ENCODE peak calls at places on chromosome 15, in eight cellular contexts. One of them, this sample, is unnamed.
A peak's percentile ranks its signal among the peaks of the same experiment; 100 is the strongest.

GRCh38 chr15:78131295-78132021 is at the start of gene CIB2:
- DNase-seq in body of pancreas: peak; percentile 80
- DNase-seq in upper lobe of left lung: peak; percentile 72
- DNase-seq in caudate nucleus: no peak
- DNase-seq in heart right ventricle: peak; percentile 81
- DNase-seq in HL-60: peak; percentile 33
- DNase-seq in A549: peak; percentile 92
- DNase-seq in heart left ventricle: peak; percentile 90
- DNase-seq in this sample: no peak

GRCh38 chr15:29039466-29040366 is 153.9 kb downstream of the APBA2 start:
- DNase-seq in A549: no peak
- DNase-seq in heart right ventricle: no peak
- DNase-seq in HL-60: no peak
- DNase-seq in heart left ventricle: no peak
- DNase-seq in caudate nucleus: no peak
- DNase-seq in body of pancreas: no peak
- DNase-seq in upper lobe of left lung: no peak
- DNase-seq in this sample: no peak

GRCh38 chr15:101446527-101447167 is 42.9 kb downstream of the PCSK6 start:
- DNase-seq in heart right ventricle: no peak
- DNase-seq in heart left ventricle: no peak
- DNase-seq in upper lobe of left lung: no peak
- DNase-seq in caudate nucleus: no peak
- DNase-seq in A549: no peak
- DNase-seq in HL-60: no peak
- DNase-seq in body of pancreas: no peak
- DNase-seq in this sample: no peak

GRCh38 chr15:84582583-84583157 is 18.1 kb upstream of the ZSCAN2 start:
- DNase-seq in body of pancreas: no peak
- DNase-seq in upper lobe of left lung: no peak
- DNase-seq in HL-60: no peak
- DNase-seq in caudate nucleus: no peak
- DNase-seq in heart left ventricle: no peak
- DNase-seq in heart right ventricle: no peak
- DNase-seq in A549: no peak
- DNase-seq in this sample: no peak

GRCh38 chr15:74801311-74801997 is 11.2 kb upstream of the LMAN1L start:
- DNase-seq in heart left ventricle: no peak
- DNase-seq in caudate nucleus: no peak
- DNase-seq in body of pancreas: no peak
- DNase-seq in upper lobe of left lung: no peak
- DNase-seq in HL-60: no peak
- DNase-seq in heart right ventricle: no peak
- DNase-seq in A549: no peak
- DNase-seq in this sample: no peak

GRCh38 chr15:66654718-66655375 is 47.2 kb upstream of the SMAD6 start:
- DNase-seq in caudate nucleus: no peak
- DNase-seq in upper lobe of left lung: peak; percentile 28
- DNase-seq in HL-60: no peak
- DNase-seq in A549: no peak
- DNase-seq in heart left ventricle: no peak
- DNase-seq in heart right ventricle: peak; percentile 56
- DNase-seq in body of pancreas: no peak
- DNase-seq in this sample: no peak

GRCh38 chr15:90801803-90802202 is 66.6 kb upstream of the FURIN start:
- DNase-seq in heart right ventricle: no peak
- DNase-seq in HL-60: no peak
- DNase-seq in A549: no peak
- DNase-seq in heart left ventricle: no peak
- DNase-seq in upper lobe of left lung: no peak
- DNase-seq in body of pancreas: no peak
- DNase-seq in caudate nucleus: no peak
- DNase-seq in this sample: no peak

GRCh38 chr15:85380217-85380859 is at the start of gene AKAP13:
- DNase-seq in HL-60: peak; percentile 98
- DNase-seq in heart right ventricle: peak; percentile 97
- DNase-seq in heart left ventricle: peak; percentile 98
- DNase-seq in A549: peak; percentile 99
- DNase-seq in upper lobe of left lung: peak; percentile 99
- DNase-seq in caudate nucleus: peak; percentile 70
- DNase-seq in body of pancreas: peak; percentile 99
- DNase-seq in this sample: peak; percentile 87

GRCh38 chr15:96332854-96333193 is 2.3 kb downstream of the NR2F2 start:
- DNase-seq in HL-60: no peak
- DNase-seq in body of pancreas: peak; percentile 59
- DNase-seq in upper lobe of left lung: no peak
- DNase-seq in caudate nucleus: no peak
- DNase-seq in A549: no peak
- DNase-seq in heart left ventricle: no peak
- DNase-seq in heart right ventricle: no peak
- DNase-seq in this sample: no peak

GRCh38 chr15:77107531-77108355 is 36.8 kb upstream of the TSPAN3 start:
- DNase-seq in heart right ventricle: peak; percentile 51
- DNase-seq in heart left ventricle: no peak
- DNase-seq in caudate nucleus: no peak
- DNase-seq in upper lobe of left lung: peak; percentile 49
- DNase-seq in HL-60: peak; percentile 50
- DNase-seq in A549: peak; percentile 60
- DNase-seq in body of pancreas: peak; percentile 68
- DNase-seq in this sample: peak; percentile 62

GRCh38 chr15:52068004-52068403 is 44.6 kb downstream of the BCL2L10 start:
- DNase-seq in caudate nucleus: no peak
- DNase-seq in heart right ventricle: no peak
- DNase-seq in HL-60: no peak
- DNase-seq in A549: no peak
- DNase-seq in upper lobe of left lung: no peak
- DNase-seq in body of pancreas: no peak
- DNase-seq in heart left ventricle: no peak
- DNase-seq in this sample: no peak

GRCh38 chr15:74399511-74400312 is 32.3 kb upstream of the CYP11A1 start:
- DNase-seq in heart right ventricle: no peak
- DNase-seq in body of pancreas: no peak
- DNase-seq in heart left ventricle: no peak
- DNase-seq in upper lobe of left lung: no peak
- DNase-seq in A549: no peak
- DNase-seq in caudate nucleus: no peak
- DNase-seq in HL-60: no peak
- DNase-seq in this sample: no peak

GRCh38 chr15:47437492-47437891 is 279.8 kb upstream of the SEMA6D start:
- DNase-seq in A549: no peak
- DNase-seq in heart left ventricle: no peak
- DNase-seq in upper lobe of left lung: no peak
- DNase-seq in body of pancreas: no peak
- DNase-seq in heart right ventricle: no peak
- DNase-seq in HL-60: no peak
- DNase-seq in caudate nucleus: no peak
- DNase-seq in this sample: no peak

GRCh38 chr15:101568304-101568703 is 78.8 kb upstream of the PCSK6 start:
- DNase-seq in HL-60: no peak
- DNase-seq in upper lobe of left lung: no peak
- DNase-seq in A549: no peak
- DNase-seq in body of pancreas: no peak
- DNase-seq in caudate nucleus: no peak
- DNase-seq in heart left ventricle: no peak
- DNase-seq in heart right ventricle: no peak
- DNase-seq in this sample: no peak

GRCh38 chr15:87537295-87537694 is 719.2 kb downstream of the NTRK3 start:
- DNase-seq in upper lobe of left lung: no peak
- DNase-seq in heart right ventricle: no peak
- DNase-seq in heart left ventricle: no peak
- DNase-seq in A549: no peak
- DNase-seq in HL-60: no peak
- DNase-seq in body of pancreas: no peak
- DNase-seq in caudate nucleus: no peak
- DNase-seq in this sample: no peak

GRCh38 chr15:62569460-62570404 is 404.6 kb upstream of the C2CD4B start:
- DNase-seq in heart left ventricle: peak; percentile 74
- DNase-seq in caudate nucleus: no peak
- DNase-seq in upper lobe of left lung: peak; percentile 41
- DNase-seq in heart right ventricle: peak; percentile 82
- DNase-seq in HL-60: peak; percentile 55
- DNase-seq in A549: peak; percentile 79
- DNase-seq in body of pancreas: peak; percentile 84
- DNase-seq in this sample: peak; percentile 51

GRCh38 chr15:90866161-90866715 is 2.1 kb upstream of the FURIN start:
- DNase-seq in caudate nucleus: no peak
- DNase-seq in body of pancreas: peak; percentile 37
- DNase-seq in HL-60: no peak
- DNase-seq in upper lobe of left lung: peak; percentile 83
- DNase-seq in A549: no peak
- DNase-seq in heart left ventricle: no peak
- DNase-seq in heart right ventricle: no peak
- DNase-seq in this sample: no peak

GRCh38 chr15:27545494-27546255 is 553.4 kb downstream of the OCA2 start:
- DNase-seq in heart right ventricle: no peak
- DNase-seq in A549: no peak
- DNase-seq in upper lobe of left lung: no peak
- DNase-seq in HL-60: no peak
- DNase-seq in caudate nucleus: no peak
- DNase-seq in body of pancreas: no peak
- DNase-seq in heart left ventricle: no peak
- DNase-seq in this sample: no peak

GRCh38 chr15:91890614-91891013 is 37.1 kb downstream of the SLCO3A1 start:
- DNase-seq in A549: peak; percentile 62
- DNase-seq in body of pancreas: no peak
- DNase-seq in heart right ventricle: no peak
- DNase-seq in heart left ventricle: no peak
- DNase-seq in upper lobe of left lung: no peak
- DNase-seq in caudate nucleus: no peak
- DNase-seq in HL-60: no peak
- DNase-seq in this sample: no peak

GRCh38 chr15:68028808-68029207 is 25.3 kb upstream of the PIAS1 start:
- DNase-seq in body of pancreas: no peak
- DNase-seq in HL-60: peak; percentile 38
- DNase-seq in upper lobe of left lung: no peak
- DNase-seq in heart right ventricle: no peak
- DNase-seq in heart left ventricle: no peak
- DNase-seq in caudate nucleus: no peak
- DNase-seq in A549: no peak
- DNase-seq in this sample: no peak
- H3K27ac ChIP-seq in body of pancreas: no peak overlapping the region
- H3K27ac ChIP-seq in HL-60: no peak overlapping the region
- H3K27ac ChIP-seq in upper lobe of left lung: no peak overlapping the region
- H3K27ac ChIP-seq in heart right ventricle: no peak overlapping the region
- H3K27ac ChIP-seq in heart left ventricle: no peak overlapping the region
- H3K27ac ChIP-seq in caudate nucleus: no peak overlapping the region
- H3K27ac ChIP-seq in A549: no peak overlapping the region
- H3K27ac ChIP-seq in this sample: no peak overlapping the region

GRCh38 chr15:22948056-22948455 is 32.1 kb downstream of the CYFIP1 start:
- DNase-seq in heart left ventricle: no peak
- DNase-seq in A549: no peak
- DNase-seq in heart right ventricle: no peak
- DNase-seq in body of pancreas: no peak
- DNase-seq in HL-60: no peak
- DNase-seq in caudate nucleus: no peak
- DNase-seq in upper lobe of left lung: no peak
- DNase-seq in this sample: no peak
- H3K27ac ChIP-seq in heart left ventricle: peak overlapping the region; percentile 52
- H3K27ac ChIP-seq in A549: no peak overlapping the region
- H3K27ac ChIP-seq in heart right ventricle: peak overlapping the region; percentile 2
- H3K27ac ChIP-seq in body of pancreas: no peak overlapping the region
- H3K27ac ChIP-seq in HL-60: no peak overlapping the region
- H3K27ac ChIP-seq in caudate nucleus: no peak overlapping the region
- H3K27ac ChIP-seq in upper lobe of left lung: no peak overlapping the region
- H3K27ac ChIP-seq in this sample: no peak overlapping the region

GRCh38 chr15:69469467-69470191 is 17.0 kb downstream of the RPLP1 start:
- DNase-seq in HL-60: no peak
- DNase-seq in upper lobe of left lung: no peak
- DNase-seq in body of pancreas: no peak
- DNase-seq in heart left ventricle: no peak
- DNase-seq in A549: no peak
- DNase-seq in heart right ventricle: no peak
- DNase-seq in caudate nucleus: no peak
- DNase-seq in this sample: no peak

GRCh38 chr15:69467636-69468035 is 15.0 kb downstream of the RPLP1 start:
- DNase-seq in upper lobe of left lung: peak; percentile 63
- DNase-seq in HL-60: no peak
- DNase-seq in body of pancreas: no peak
- DNase-seq in heart right ventricle: no peak
- DNase-seq in heart left ventricle: no peak
- DNase-seq in A549: no peak
- DNase-seq in caudate nucleus: no peak
- DNase-seq in this sample: no peak

GRCh38 chr15:69466733-69467132 is 14.1 kb downstream of the RPLP1 start:
- DNase-seq in HL-60: no peak
- DNase-seq in heart right ventricle: no peak
- DNase-seq in caudate nucleus: no peak
- DNase-seq in body of pancreas: no peak
- DNase-seq in upper lobe of left lung: no peak
- DNase-seq in heart left ventricle: no peak
- DNase-seq in A549: no peak
- DNase-seq in this sample: no peak

GRCh38 chr15:69465253-69465652 is 12.6 kb downstream of the RPLP1 start:
- DNase-seq in caudate nucleus: no peak
- DNase-seq in upper lobe of left lung: no peak
- DNase-seq in heart right ventricle: no peak
- DNase-seq in A549: no peak
- DNase-seq in heart left ventricle: no peak
- DNase-seq in HL-60: no peak
- DNase-seq in body of pancreas: no peak
- DNase-seq in this sample: no peak

GRCh38 chr15:69468241-69469121 is 15.9 kb downstream of the RPLP1 start:
- DNase-seq in caudate nucleus: no peak
- DNase-seq in HL-60: peak; percentile 89
- DNase-seq in upper lobe of left lung: peak; percentile 88
- DNase-seq in A549: no peak
- DNase-seq in body of pancreas: peak; percentile 53
- DNase-seq in heart left ventricle: no peak
- DNase-seq in heart right ventricle: no peak
- DNase-seq in this sample: no peak
- H3K27ac ChIP-seq in caudate nucleus: no peak overlapping the region
- H3K27ac ChIP-seq in HL-60: peak overlapping the region; percentile 13
- H3K27ac ChIP-seq in upper lobe of left lung: peak overlapping the region; percentile 75
- H3K27ac ChIP-seq in A549: no peak overlapping the region
- H3K27ac ChIP-seq in body of pancreas: no peak overlapping the region
- H3K27ac ChIP-seq in heart left ventricle: no peak overlapping the region
- H3K27ac ChIP-seq in heart right ventricle: no peak overlapping the region
- H3K27ac ChIP-seq in this sample: peak overlapping the region; percentile 19

DNA sequence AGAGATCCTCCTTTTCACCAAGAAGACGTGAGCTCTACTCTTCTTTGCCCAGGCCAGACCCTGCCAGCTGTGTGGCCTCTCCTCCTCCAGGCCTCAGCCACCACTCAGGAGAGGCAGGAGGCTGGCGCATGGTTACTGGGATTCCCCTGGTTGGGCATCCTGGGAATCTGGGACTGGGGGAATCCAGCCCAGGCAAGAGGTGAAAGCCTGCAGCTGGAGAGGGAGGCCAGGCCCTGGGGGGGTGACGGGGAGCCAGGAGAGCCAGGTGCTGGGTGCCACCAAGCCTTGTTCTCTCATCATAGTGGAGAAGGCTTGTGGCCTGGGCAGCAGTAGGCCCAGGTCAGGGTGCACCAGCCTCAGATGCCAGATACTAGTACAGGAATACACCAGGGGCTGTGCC is 6.2 kb downstream of the CCDC9B start:
- DNase-seq in heart right ventricle: no peak
- DNase-seq in body of pancreas: no peak
- DNase-seq in caudate nucleus: no peak
- DNase-seq in HL-60: no peak
- DNase-seq in heart left ventricle: peak; percentile 64
- DNase-seq in upper lobe of left lung: no peak
- DNase-seq in A549: no peak
- DNase-seq in this sample: no peak
- H3K27ac ChIP-seq in heart right ventricle: peak overlapping the region; percentile 99
- H3K27ac ChIP-seq in body of pancreas: no peak overlapping the region
- H3K27ac ChIP-seq in caudate nucleus: peak overlapping the region; percentile 80
- H3K27ac ChIP-seq in HL-60: peak overlapping the region; percentile 85
- H3K27ac ChIP-seq in heart left ventricle: peak overlapping the region; percentile 76
- H3K27ac ChIP-seq in upper lobe of left lung: peak overlapping the region; percentile 85
- H3K27ac ChIP-seq in A549: no peak overlapping the region
- H3K27ac ChIP-seq in this sample: peak overlapping the region; percentile 42

This sample was measured in tibial nerve.